ENCODE peak calls at places on chromosomes 2 and 18, in ten cellular contexts. Y, X, Z, C, D, Q, M, L, A and S are unnamed samples.

GRCh38 chr2:239259173-239259572 is 141.6 kb downstream of the HDAC4 start:
- DNase-seq in C (no peak), A (no peak), D (no peak), Q (no peak), M (no peak), Y (no peak), X (no peak), Z (no peak), L (no peak), S (no peak)

GRCh38 chr2:169711751-169712509 is 17.7 kb downstream of the PHOSPHO2 start:
- DNase-seq in Q (no peak), A (no peak), D (no peak), C (no peak), Y (no peak), L (no peak), M (no peak), X (no peak), Z (no peak), S (no peak)

GRCh38 chr18:8659609-8660242 is 45.6 kb upstream of the MTCL1 start:
- DNase-seq in X (no peak), Q (no peak), A (no peak), Z (no peak), C (no peak), D (no peak), M (no peak), L (no peak), Y (no peak), S (no peak)

GRCh38 chr2:131104487-131105155 is 515 bp upstream of the PLEKHB2 start:
- DNase-seq in Y (peak), Q (no peak), Z (no peak), C (peak), A (peak), X (peak), M (peak), D (peak), L (peak), S (peak)

GRCh38 chr2:206212673-206213513 is 53.2 kb downstream of the EEF1B2 start:
- DNase-seq in A (peak), Q (no peak), X (no peak), Y (no peak), M (no peak), C (no peak), L (peak), D (no peak), Z (no peak), S (peak)

GRCh38 chr18:9771261-9771976 is 63.3 kb downstream of the RAB31 start:
- DNase-seq in L (peak), A (peak), C (peak), M (peak), Y (no peak), Q (peak), D (peak), X (peak), Z (peak), S (peak)

GRCh38 chr2:241391892-241392665 is 36.0 kb downstream of the FARP2 start:
- DNase-seq in Q (no peak), Y (no peak), D (peak), M (peak), A (peak), C (peak), L (peak), Z (no peak), X (peak), S (peak)

GRCh38 chr2:64873472-64873924 is 115.7 kb upstream of the SLC1A4 start:
- DNase-seq in Y (peak), A (no peak), X (peak), Q (peak), C (no peak), M (peak), L (peak), D (peak), Z (peak), S (peak)

GRCh38 chr2:74502147-74502719 is 2.8 kb upstream of the LBX2 start:
- DNase-seq in L (no peak), Z (no peak), A (no peak), Q (no peak), X (no peak), C (no peak), D (no peak), M (no peak), Y (no peak), S (no peak)

GRCh38 chr18:57359433-57359832 is 7.1 kb downstream of the ST8SIA3 start:
- DNase-seq in Y (no peak), D (no peak), C (no peak), L (no peak), A (no peak), Z (no peak), X (no peak), Q (no peak), M (no peak), S (no peak)

GRCh38 chr2:188042412-188042811 is 249.3 kb upstream of the GULP1 start:
- DNase-seq in C (no peak), D (no peak), Z (no peak), A (peak), Y (no peak), X (peak), Q (no peak), L (peak), M (no peak), S (no peak)

GRCh38 chr18:48790869-48791635 is 159.7 kb downstream of the SMAD7 start:
- DNase-seq in Y (no peak), C (no peak), A (no peak), Q (peak), D (no peak), Z (no peak), L (no peak), X (no peak), M (no peak), S (no peak)

GRCh38 chr2:71465356-71465755 is 12.0 kb downstream of the DYSF start:
- DNase-seq in M (no peak), Z (no peak), Y (no peak), D (no peak), A (no peak), C (no peak), Q (no peak), X (no peak), L (no peak), S (no peak)

GRCh38 chr2:191050640-191050987 is 36.6 kb upstream of the STAT1 start:
- DNase-seq in Q (no peak), D (no peak), C (no peak), Y (no peak), Z (no peak), X (peak), M (no peak), A (peak), L (peak), S (no peak)

GRCh38 chr2:239684271-239684670 is 283.5 kb upstream of the HDAC4 start:
- DNase-seq in A (no peak), Y (no peak), L (no peak), C (no peak), X (no peak), Q (no peak), M (no peak), Z (no peak), D (no peak), S (no peak)

GRCh38 chr2:197008229-197008628 is 81.7 kb upstream of the PGAP1 start:
- DNase-seq in M (no peak), Q (no peak), X (peak), Y (no peak), C (no peak), Z (no peak), D (no peak), A (no peak), L (peak), S (no peak)

GRCh38 chr2:43051316-43051715 is 175.1 kb downstream of the ZFP36L2 start:
- DNase-seq in Z (no peak), A (no peak), C (no peak), L (no peak), Y (no peak), X (peak), M (peak), Q (no peak), D (no peak), S (peak)

GRCh38 chr2:140348826-140349225 is 1568.6 kb upstream of the NXPH2 start:
- DNase-seq in L (no peak), C (peak), X (no peak), Y (no peak), M (no peak), Q (no peak), A (no peak), Z (no peak), D (no peak), S (no peak)

GRCh38 chr18:74023220-74023619 is 124.4 kb downstream of the FBXO15 start:
- DNase-seq in A (no peak), X (no peak), Q (no peak), M (no peak), D (peak), C (no peak), Z (no peak), L (no peak), Y (no peak), S (no peak)

GRCh38 chr2:39431592-39432316 is 5.3 kb downstream of the MAP4K3 start:
- DNase-seq in Y (no peak), M (no peak), C (peak), L (peak), Z (no peak), A (no peak), Q (no peak), D (no peak), X (no peak), S (no peak)

GRCh38 chr18:35032113-35032512 is 9.1 kb upstream of the MAPRE2 start:
- DNase-seq in X (no peak), L (no peak), Z (no peak), C (no peak), M (no peak), D (no peak), Y (no peak), A (no peak), Q (no peak), S (no peak)

GRCh38 chr2:127320067-127320466 is 26.1 kb upstream of the ERCC3 start:
- DNase-seq in M (no peak), Z (no peak), Q (no peak), X (no peak), C (no peak), Y (no peak), A (no peak), L (no peak), D (no peak), S (no peak)

GRCh38 chr2:235381261-235381912 is 112.5 kb upstream of the AGAP1 start:
- DNase-seq in L (no peak), Q (no peak), M (no peak), Y (no peak), A (no peak), C (no peak), D (no peak), X (no peak), Z (no peak), S (no peak)

GRCh38 chr2:133888816-133889215 is 320.6 kb upstream of the NCKAP5 start:
- DNase-seq in L (no peak), Y (no peak), X (no peak), A (no peak), Z (no peak), M (no peak), Q (no peak), D (no peak), C (no peak), S (no peak)

GRCh38 chr2:240586919-240587800 is 626 bp downstream of the CAPN10 start:
- DNase-seq in Z (no peak), Q (peak), Y (peak), X (no peak), L (no peak), M (peak), A (no peak), D (peak), C (no peak), S (no peak)

GRCh38 chr2:232623768-232624553 is 9.4 kb upstream of the EFHD1 start:
- DNase-seq in C (no peak), X (no peak), Q (no peak), Z (no peak), A (no peak), D (no peak), M (no peak), Y (no peak), L (no peak), S (no peak)

GRCh38 chr2:3223080-3223923 is 154.3 kb downstream of the EIPR1 start:
- DNase-seq in D (no peak), A (no peak), C (no peak), M (peak), Q (no peak), L (no peak), Y (peak), X (no peak), Z (no peak), S (no peak)

GRCh38 chr2:54755641-54756326 is 32.3 kb downstream of the EML6 start:
- DNase-seq in C (no peak), Y (no peak), Z (no peak), X (no peak), M (no peak), Q (no peak), D (no peak), L (no peak), A (no peak), S (no peak)

GRCh38 chr2:216644846-216645635 is 11.8 kb downstream of the IGFBP2 start:
- DNase-seq in D (no peak), L (no peak), Q (no peak), C (no peak), X (no peak), A (no peak), Z (no peak), Y (no peak), M (no peak), S (no peak)

GRCh38 chr2:36464006-36464721 is 108.6 kb downstream of the CRIM1 start:
- DNase-seq in M (no peak), X (no peak), Q (no peak), D (no peak), C (no peak), Y (no peak), L (no peak), Z (no peak), A (no peak), S (no peak)